ENCODE peak calls at places on chromosomes 5 and 9, in seven cellular contexts. D is sigmoid colon, F is ovary, M is Peyer's patch, B is PC-9, K is WTC11, I is uterus. T is an unnamed sample.

GRCh38 chr9:114203410-114204140 is 48.2 kb downstream of the COL27A1 start:
- DNase-seq in B (no peak), F (no peak), M (no peak), I (no peak), K (no peak), D (no peak), T (no peak)

GRCh38 chr5:54009357-54009756 is 301.0 kb downstream of the ARL15 start:
- DNase-seq in B (no peak), I (no peak), F (no peak), K (no peak), D (no peak), M (no peak), T (no peak)

GRCh38 chr5:75567710-75568109 is 43.5 kb upstream of the ANKDD1B start:
- DNase-seq in M (no peak), K (no peak), D (no peak), I (no peak), F (no peak), B (no peak), T (no peak)

GRCh38 chr9:130356033-130356432 is 88.7 kb upstream of the ASS1 start:
- DNase-seq in F (no peak), B (no peak), K (no peak), D (no peak), I (no peak), M (no peak), T (no peak)

GRCh38 chr9:96327694-96328352 is 25.8 kb upstream of the HSD17B3 start:
- DNase-seq in D (no peak), M (no peak), F (no peak), B (peak), K (no peak), I (peak), T (peak)

GRCh38 chr5:145965804-145966203 is 29.4 kb downstream of the SH3RF2 start:
- DNase-seq in K (no peak), D (no peak), I (no peak), B (no peak), F (no peak), M (no peak), T (no peak)

GRCh38 chr5:131466171-131466766 is 168.8 kb downstream of the RAPGEF6 start:
- DNase-seq in I (no peak), M (no peak), D (no peak), K (no peak), F (no peak), B (no peak), T (no peak)

GRCh38 chr9:110578896-110579752 is at the start of gene SVEP1:
- DNase-seq in B (no peak), D (peak), M (peak), F (no peak), K (peak), I (peak), T (peak)

GRCh38 chr9:101268426-101268825 is 116.4 kb downstream of the BAAT start:
- DNase-seq in I (no peak), M (no peak), F (no peak), D (no peak), K (no peak), B (no peak), T (no peak)

GRCh38 chr5:35677878-35678277 is 60.2 kb downstream of the SPEF2 start:
- DNase-seq in B (no peak), K (no peak), I (no peak), M (no peak), F (no peak), D (no peak), T (no peak)

GRCh38 chr9:136996361-136997281 is at the start of gene CLIC3:
- DNase-seq in D (no peak), B (peak), F (no peak), I (no peak), M (peak), K (peak), T (peak)

GRCh38 chr5:66987949-66988838 is 208.4 kb downstream of the CD180 start:
- DNase-seq in M (no peak), F (no peak), K (no peak), D (no peak), I (no peak), B (no peak), T (no peak)

GRCh38 chr5:157864067-157864466 is 5.1 kb upstream of the CLINT1 start:
- DNase-seq in B (no peak), M (no peak), K (peak), F (no peak), I (no peak), D (no peak), T (no peak)

GRCh38 chr5:143349127-143349526 is 54.4 kb downstream of the NR3C1 start:
- DNase-seq in M (no peak), F (no peak), B (no peak), I (no peak), K (no peak), D (no peak), T (no peak)

GRCh38 chr5:116360008-116360853 is 214.4 kb downstream of the SEMA6A start:
- DNase-seq in M (no peak), K (no peak), F (peak), B (no peak), D (peak), I (peak), T (no peak)

GRCh38 chr9:74856997-74857396 is 30.7 kb downstream of the TRPM6 start:
- DNase-seq in F (no peak), B (no peak), M (no peak), I (no peak), D (no peak), K (no peak), T (no peak)

GRCh38 chr9:86304236-86304730 is 21.9 kb upstream of the ISCA1 start:
- DNase-seq in D (no peak), I (no peak), K (no peak), B (no peak), M (no peak), F (no peak), T (no peak)

GRCh38 chr9:69252436-69252835 is 72.6 kb upstream of the ENTREP1 start:
- DNase-seq in I (no peak), M (no peak), F (no peak), B (no peak), K (no peak), D (no peak), T (no peak)

GRCh38 chr9:70835323-70835722 is 286.1 kb downstream of the TRPM3 start:
- DNase-seq in F (no peak), K (no peak), B (no peak), M (no peak), I (no peak), D (no peak), T (no peak)

GRCh38 chr5:138438724-138439536 is at the start of gene REEP2:
- DNase-seq in M (peak), D (no peak), K (peak), I (no peak), B (no peak), F (no peak), T (peak)

GRCh38 chr5:150706776-150707390 is 6.0 kb upstream of the RBM22 start:
- DNase-seq in K (no peak), M (no peak), I (no peak), F (no peak), B (no peak), D (no peak), T (no peak)

GRCh38 chr5:150710165-150710564 is 9.3 kb upstream of the RBM22 start:
- DNase-seq in B (no peak), F (no peak), M (no peak), I (no peak), K (no peak), D (no peak), T (no peak)
- TF ChIP-seq CTCF in B (peak), F (no peak), M (peak), I (no peak), K (no peak), D (no peak), T (peak)

GRCh38 chr5:5881294-5881693 is 458.8 kb downstream of the ICE1 start:
- DNase-seq in K (peak), D (no peak), F (no peak), I (no peak), B (no peak), M (no peak), T (peak)
- TF ChIP-seq CTCF in K (no peak), D (no peak), F (no peak), I (no peak), B (no peak), M (no peak), T (peak)

GRCh38 chr5:52945040-52945439 is 44.1 kb upstream of the ITGA2 start:
- DNase-seq in F (no peak), D (no peak), I (no peak), M (no peak), K (no peak), B (no peak), T (no peak)

GRCh38 chr5:52943808-52944207 is 45.3 kb upstream of the ITGA2 start:
- DNase-seq in F (no peak), M (no peak), I (peak), K (no peak), D (no peak), B (no peak), T (no peak)

GRCh38 chr5:52947208-52947607 is 41.9 kb upstream of the ITGA2 start:
- DNase-seq in I (no peak), D (peak), F (no peak), K (no peak), B (no peak), M (no peak), T (no peak)

GRCh38 chr5:52947851-52948250 is 41.3 kb upstream of the ITGA2 start:
- DNase-seq in D (no peak), K (no peak), M (no peak), I (no peak), F (no peak), B (no peak), T (no peak)

GRCh38 chr5:52943285-52943684 is 45.9 kb upstream of the ITGA2 start:
- DNase-seq in F (no peak), I (no peak), M (no peak), K (no peak), D (no peak), B (no peak), T (no peak)
- TF ChIP-seq CTCF in F (no peak), I (no peak), M (no peak), K (no peak), D (no peak), B (peak), T (no peak)

GRCh38 chr5:123807177-123807900 is 295.4 kb downstream of the CSNK1G3 start:
- DNase-seq in K (no peak), B (peak), F (no peak), D (no peak), M (no peak), I (no peak), T (no peak)

GRCh38 chr5:123805300-123805699 is 293.3 kb downstream of the CSNK1G3 start:
- DNase-seq in B (no peak), M (no peak), I (no peak), K (no peak), F (no peak), D (no peak), T (no peak)

GRCh38 chr5:123808841-123809240 is 296.9 kb downstream of the CSNK1G3 start:
- DNase-seq in M (no peak), B (no peak), K (no peak), D (no peak), F (no peak), I (no peak), T (no peak)

GRCh38 chr5:123809594-123810172 is 297.7 kb downstream of the CSNK1G3 start:
- DNase-seq in I (no peak), D (no peak), K (no peak), M (peak), B (no peak), F (no peak), T (peak)

GRCh38 chr5:123806644-123807043 is 294.7 kb downstream of the CSNK1G3 start:
- DNase-seq in F (no peak), D (no peak), B (no peak), K (no peak), M (no peak), I (no peak), T (no peak)
- TF ChIP-seq CTCF in F (no peak), D (no peak), B (no peak), K (no peak), M (no peak), I (no peak), T (no peak)

DNA sequence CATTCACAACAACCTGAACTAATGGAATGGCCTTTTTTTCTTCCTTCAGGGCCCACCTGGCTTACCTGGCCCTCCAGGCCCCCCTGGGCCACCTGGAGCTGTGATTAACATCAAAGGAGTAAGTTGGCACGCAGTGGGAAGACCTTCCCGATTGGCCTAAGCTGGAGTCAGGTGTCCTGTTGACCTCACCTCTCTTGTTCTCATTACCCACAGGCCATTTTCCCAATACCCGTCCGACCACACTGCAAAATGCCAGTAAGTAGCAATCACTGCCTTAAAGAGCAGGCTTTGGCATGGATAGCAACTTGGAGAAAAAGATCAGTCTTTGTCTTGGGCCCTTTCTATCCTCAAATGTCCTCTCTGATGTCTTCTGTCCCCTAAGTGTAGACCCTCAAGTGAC is 55.3 kb upstream of the TGFBR1 start:
- DNase-seq in M (no peak), K (no peak), B (peak), I (no peak), F (no peak), D (no peak), T (no peak)
- TF ChIP-seq CTCF in M (no peak), K (no peak), B (no peak), I (no peak), F (no peak), D (no peak), T (no peak)

GRCh38 chr5:156326718-156327259 is at the start of gene SGCD:
- DNase-seq in B (no peak), F (peak), K (no peak), D (peak), M (peak), I (peak), T (peak)
- TF ChIP-seq CTCF in B (no peak), F (no peak), K (no peak), D (no peak), M (no peak), I (no peak), T (no peak)

GRCh38 chr5:51378778-51379652 is 4.2 kb upstream of the ISL1 start:
- DNase-seq in I (no peak), F (no peak), M (no peak), B (peak), D (no peak), K (peak), T (peak)
- TF ChIP-seq CTCF in I (no peak), F (no peak), M (no peak), B (no peak), D (no peak), K (no peak), T (no peak)

DNA sequence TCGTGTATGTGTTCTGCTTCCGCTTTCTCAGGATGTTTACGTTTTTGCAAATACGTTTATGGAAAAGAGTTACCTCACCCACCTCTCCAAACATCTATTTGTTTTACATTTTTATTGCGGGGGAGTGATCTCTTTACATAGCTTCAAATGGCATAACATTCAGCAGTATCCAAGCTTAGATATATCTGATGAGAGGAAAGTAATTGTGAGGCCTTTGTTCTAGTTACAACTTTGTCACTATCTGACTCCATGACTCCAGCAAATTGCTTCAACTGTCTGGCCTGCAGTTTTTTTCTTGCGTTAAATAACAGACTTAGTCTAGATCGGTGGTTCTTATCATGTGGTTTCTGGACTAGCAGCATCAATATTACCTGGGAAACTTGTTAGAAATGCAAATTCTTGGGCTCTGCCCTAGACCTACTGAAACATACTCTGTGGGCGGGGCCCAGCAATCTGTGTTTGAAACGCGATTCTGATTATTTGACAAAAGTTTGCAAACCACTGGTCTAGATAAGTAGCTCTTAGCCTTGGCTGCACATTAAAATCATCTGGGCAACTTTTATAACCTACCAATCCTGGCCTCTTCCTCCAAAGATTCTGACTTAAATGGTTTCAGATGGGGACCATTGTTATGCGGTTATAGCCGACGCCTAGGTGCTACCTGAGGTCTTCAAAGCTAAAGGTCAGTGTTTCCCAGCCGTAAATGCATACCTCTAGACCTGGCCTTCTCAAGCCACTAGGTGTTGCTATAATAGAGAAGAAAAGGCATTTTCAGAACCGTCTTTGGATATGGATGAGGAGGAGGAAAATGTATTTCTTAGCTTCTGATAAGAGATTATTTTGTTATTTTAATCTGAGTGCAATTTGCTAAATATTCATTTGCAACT is 73.9 kb downstream of the C9orf85 start:
- DNase-seq in K (no peak), I (no peak), F (no peak), B (no peak), D (no peak), M (no peak), T (no peak)
- TF ChIP-seq CTCF in K (no peak), I (no peak), F (no peak), B (no peak), D (no peak), M (peak), T (no peak)

T was measured in nephron progenitor cell.